ENCODE peak calls at places on chromosomes 12 and 14, in nine cellular contexts. D, A, W, X, I, H, N, K and G are unnamed samples.
A peak's percentile ranks its signal among the peaks of the same experiment; 100 is the strongest.

GRCh38 chr14:81464253-81465001 is 64.3 kb upstream of the STON2 start:
- DNase-seq in D (no peak), A (no peak), W (peak; percentile 49), X (no peak), I (peak; percentile 80), H (peak; percentile 64), N (peak; percentile 60), K (peak; percentile 77), G (no peak)

GRCh38 chr12:57619434-57620244 is 8.4 kb downstream of the ARHGEF25 start:
- DNase-seq in D (no peak), A (no peak), W (no peak), X (no peak), I (peak; percentile 60), H (no peak), N (no peak), K (no peak), G (no peak)

GRCh38 chr12:57215668-57216013 is 953 bp upstream of the NXPH4 start:
- DNase-seq in D (no peak), A (no peak), W (no peak), X (no peak), I (no peak), H (no peak), N (no peak), K (peak; percentile 55), G (no peak)

GRCh38 chr12:39236994-39237393 is 205.9 kb downstream of the KIF21A start:
- DNase-seq in D (no peak), A (no peak), W (no peak), X (no peak), I (peak; percentile 49), H (no peak), N (peak; percentile 24), K (no peak), G (no peak)

GRCh38 chr14:58072288-58073071 is 79.5 kb downstream of the ARMH4 start:
- DNase-seq in D (no peak), A (peak; percentile 69), W (peak; percentile 57), X (no peak), I (peak; percentile 80), H (peak; percentile 13), N (peak; percentile 63), K (peak; percentile 40), G (no peak)

GRCh38 chr12:80567391-80567790 is 123.4 kb downstream of the PTPRQ start:
- DNase-seq in D (no peak), A (no peak), W (no peak), X (no peak), I (peak; percentile 7), H (no peak), N (no peak), K (no peak), G (no peak)

GRCh38 chr12:99911967-99912366 is 72.8 kb downstream of the ANKS1B start:
- DNase-seq in D (no peak), A (no peak), W (no peak), X (no peak), I (no peak), H (peak; percentile 36), N (no peak), K (no peak), G (no peak)

GRCh38 chr14:34692348-34692747 is 22.0 kb downstream of the CFL2 start:
- DNase-seq in D (no peak), A (no peak), W (no peak), X (no peak), I (no peak), H (no peak), N (no peak), K (no peak), G (no peak)

GRCh38 chr14:76267322-76268012 is 108.5 kb upstream of the ESRRB start:
- DNase-seq in D (peak; percentile 57), A (peak; percentile 78), W (no peak), X (peak; percentile 47), I (peak; percentile 56), H (no peak), N (no peak), K (no peak), G (no peak)

GRCh38 chr14:22332671-22333407 is 256.2 kb downstream of the DAD1 start:
- DNase-seq in D (no peak), A (no peak), W (no peak), X (no peak), I (no peak), H (no peak), N (no peak), K (no peak), G (no peak)
- H3K27ac ChIP-seq in D (no peak overlapping the region), A (no peak overlapping the region), W (no peak overlapping the region), X (peak overlapping the region; percentile 12), I (peak overlapping the region; percentile 9), H (no peak overlapping the region), N (peak overlapping the region; percentile 4), K (no peak overlapping the region), G (no peak overlapping the region)

DNA sequence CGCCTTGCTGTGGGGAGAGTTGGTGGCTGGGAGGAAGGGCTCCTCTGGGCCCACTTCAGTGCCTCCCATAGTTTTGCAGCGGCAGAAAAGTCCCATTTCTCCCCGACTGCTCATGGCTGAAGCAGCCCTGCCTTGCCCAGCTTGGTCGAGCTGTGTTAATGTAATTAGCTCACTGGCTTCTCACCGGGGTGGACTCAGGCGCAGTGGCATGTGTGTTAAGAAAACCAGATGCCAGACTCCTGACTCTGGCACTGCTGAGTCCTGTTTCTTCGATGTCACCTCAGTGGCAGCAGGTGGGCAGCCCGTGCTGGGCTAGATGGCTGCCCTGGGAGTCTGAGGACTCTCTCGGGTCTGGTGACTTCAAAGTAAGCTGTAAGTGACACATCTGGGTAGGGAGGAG is 47.4 kb downstream of the CHST11 start:
- DNase-seq in D (no peak), A (no peak), W (no peak), X (no peak), I (no peak), H (no peak), N (no peak), K (no peak), G (no peak)
- H3K4me3 ChIP-seq in D (no peak overlapping the region), A (no peak overlapping the region), W (no peak overlapping the region), X (no peak overlapping the region), I (no peak overlapping the region), H (no peak overlapping the region), N (no peak overlapping the region), K (no peak overlapping the region), G (no peak overlapping the region)

GRCh38 chr12:64669270-64669842 is 59.1 kb downstream of the RASSF3 start:
- DNase-seq in D (no peak), A (peak; percentile 79), W (peak; percentile 51), X (no peak), I (no peak), H (peak; percentile 73), N (no peak), K (peak; percentile 87), G (no peak)
- H3K27ac ChIP-seq in D (peak overlapping the region; percentile 94), A (peak overlapping the region; percentile 88), W (peak overlapping the region; percentile 48), X (peak overlapping the region; percentile 48), I (peak overlapping the region; percentile 12), H (peak overlapping the region; percentile 91), N (peak overlapping the region; percentile 79), K (peak overlapping the region; percentile 77), G (peak overlapping the region; percentile 92)

GRCh38 chr14:22563987-22564386 is 25.0 kb downstream of the DAD1 start:
- DNase-seq in D (no peak), A (no peak), W (no peak), X (no peak), I (no peak), H (peak; percentile 96), N (no peak), K (no peak), G (no peak)

GRCh38 chr14:22564463-22564862 is 24.6 kb downstream of the DAD1 start:
- DNase-seq in D (no peak), A (no peak), W (no peak), X (no peak), I (no peak), H (no peak), N (no peak), K (no peak), G (no peak)

GRCh38 chr14:22567437-22567836 is 21.6 kb downstream of the DAD1 start:
- DNase-seq in D (no peak), A (no peak), W (no peak), X (no peak), I (no peak), H (no peak), N (no peak), K (no peak), G (no peak)

GRCh38 chr14:22566845-22567244 is 22.2 kb downstream of the DAD1 start:
- DNase-seq in D (no peak), A (no peak), W (no peak), X (no peak), I (no peak), H (no peak), N (no peak), K (no peak), G (no peak)

DNA sequence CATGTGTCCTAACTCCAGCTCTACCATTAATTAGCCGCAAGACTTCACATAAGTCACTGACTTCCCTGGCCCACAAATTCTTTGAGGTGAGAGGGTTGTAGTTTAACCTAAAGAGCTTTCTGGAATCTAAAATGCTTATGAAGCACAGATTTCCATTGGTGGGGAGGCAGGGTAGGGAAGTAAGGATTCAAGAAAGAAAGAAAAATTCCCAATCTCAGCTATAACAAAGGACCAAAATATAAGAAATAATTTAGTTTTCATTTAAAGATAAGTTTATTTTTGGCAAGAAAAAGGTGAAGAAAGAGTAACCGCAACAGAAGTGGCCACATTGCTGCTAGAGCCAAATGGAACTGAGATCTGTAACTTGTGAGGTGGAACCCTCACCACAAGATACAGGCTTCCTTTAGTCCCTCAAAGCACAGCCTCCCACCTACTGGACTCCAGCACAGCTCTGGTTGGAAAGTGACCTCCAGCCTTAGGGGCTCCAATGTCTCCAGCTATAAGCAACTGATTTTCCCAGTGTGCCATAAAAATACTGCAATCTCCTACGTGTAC is 23.6 kb downstream of the DAD1 start:
- DNase-seq in D (no peak), A (no peak), W (no peak), X (no peak), I (no peak), H (peak; percentile 87), N (no peak), K (no peak), G (no peak)
- H3K4me3 ChIP-seq in D (no peak overlapping the region), A (no peak overlapping the region), W (no peak overlapping the region), X (no peak overlapping the region), I (no peak overlapping the region), H (peak overlapping the region; percentile 24), N (no peak overlapping the region), K (peak overlapping the region; percentile 12), G (no peak overlapping the region)

DNA sequence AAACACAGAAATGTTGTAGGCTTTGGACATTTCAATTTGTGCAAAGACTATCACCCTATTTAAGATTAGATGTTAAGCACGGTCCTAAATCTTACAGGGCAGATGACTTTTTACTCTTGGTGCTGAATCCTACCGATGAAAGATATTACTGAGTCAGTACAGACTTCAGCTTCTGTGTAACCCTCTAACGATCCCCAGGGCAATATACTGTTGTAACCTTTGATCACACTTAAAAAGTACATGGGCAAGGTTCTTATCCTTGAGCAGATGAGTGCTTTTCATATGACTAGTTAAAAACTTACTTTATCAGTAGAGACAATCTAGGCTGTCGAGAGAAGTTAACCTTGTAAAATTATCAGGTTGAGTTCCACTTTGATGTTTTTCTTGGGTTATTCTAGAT is 22.5 kb downstream of the PDE3A start:
- DNase-seq in D (no peak), A (no peak), W (no peak), X (no peak), I (peak; percentile 32), H (no peak), N (no peak), K (no peak), G (no peak)
- H3K27ac ChIP-seq in D (peak overlapping the region; percentile 76), A (peak overlapping the region; percentile 42), W (no peak overlapping the region), X (no peak overlapping the region), I (no peak overlapping the region), H (no peak overlapping the region), N (no peak overlapping the region), K (no peak overlapping the region), G (no peak overlapping the region)